ENCODE peak calls at places on chromosome 1, in eight cellular contexts. S is left lung, Z is upper lobe of right lung, B is adrenal gland, V is tibial nerve, J is endothelial cell of umbilical vein, L is Panc1, X is breast epithelium. R is an unnamed sample. For H3K4me1, the result is how much of the 10 kb centered on the place peaks cover.

GRCh38 chr1:229887043-229887822 is 179.8 kb upstream of the GALNT2 start:
- DNase-seq in S (no peak), Z (no peak), B (no peak), V (peak), J (no peak), L (no peak), X (no peak), R (peak)

GRCh38 chr1:203172184-203173115 is 3.2 kb downstream of the MYBPH start:
- DNase-seq in S (peak), Z (peak), B (peak), V (no peak), J (peak), L (peak), X (peak), R (peak)

GRCh38 chr1:30478288-30478687 is 245.1 kb downstream of the MATN1 start:
- DNase-seq in S (no peak), Z (no peak), B (no peak), V (no peak), J (no peak), L (no peak), X (no peak), R (no peak)

GRCh38 chr1:202112864-202113689 is 9.6 kb upstream of the GPR37L1 start:
- DNase-seq in S (peak), Z (no peak), B (peak), V (no peak), J (no peak), L (no peak), X (peak), R (peak)

GRCh38 chr1:234998174-234998741 is 130.4 kb downstream of the TOMM20 start:
- DNase-seq in S (peak), Z (no peak), B (peak), V (no peak), J (peak), L (peak), X (peak), R (no peak)

GRCh38 chr1:19811206-19811851 is 3.8 kb downstream of the RNF186 start:
- DNase-seq in S (peak), Z (peak), B (peak), V (no peak), J (peak), L (no peak), X (no peak), R (peak)

GRCh38 chr1:20069932-20070331 is at the start of gene PLA2G5:
- DNase-seq in S (no peak), Z (no peak), B (peak), V (no peak), J (no peak), L (no peak), X (no peak), R (peak)

GRCh38 chr1:184222561-184223157 is 164.2 kb upstream of the C1orf21 start:
- DNase-seq in S (peak), Z (no peak), B (peak), V (peak), J (peak), L (peak), X (no peak), R (peak)

GRCh38 chr1:194640322-194640721 is 1453.9 kb upstream of the B3GALT2 start:
- DNase-seq in S (no peak), Z (no peak), B (no peak), V (no peak), J (no peak), L (no peak), X (no peak), R (no peak)

GRCh38 chr1:31669433-31669785 is 24.7 kb upstream of the PEF1 start:
- DNase-seq in S (no peak), Z (no peak), B (no peak), V (no peak), J (no peak), L (no peak), X (no peak), R (no peak)

GRCh38 chr1:95286479-95286878 is 52.5 kb downstream of the RWDD3 start:
- DNase-seq in S (no peak), Z (no peak), B (no peak), V (no peak), J (no peak), L (no peak), X (no peak), R (peak)

DNA sequence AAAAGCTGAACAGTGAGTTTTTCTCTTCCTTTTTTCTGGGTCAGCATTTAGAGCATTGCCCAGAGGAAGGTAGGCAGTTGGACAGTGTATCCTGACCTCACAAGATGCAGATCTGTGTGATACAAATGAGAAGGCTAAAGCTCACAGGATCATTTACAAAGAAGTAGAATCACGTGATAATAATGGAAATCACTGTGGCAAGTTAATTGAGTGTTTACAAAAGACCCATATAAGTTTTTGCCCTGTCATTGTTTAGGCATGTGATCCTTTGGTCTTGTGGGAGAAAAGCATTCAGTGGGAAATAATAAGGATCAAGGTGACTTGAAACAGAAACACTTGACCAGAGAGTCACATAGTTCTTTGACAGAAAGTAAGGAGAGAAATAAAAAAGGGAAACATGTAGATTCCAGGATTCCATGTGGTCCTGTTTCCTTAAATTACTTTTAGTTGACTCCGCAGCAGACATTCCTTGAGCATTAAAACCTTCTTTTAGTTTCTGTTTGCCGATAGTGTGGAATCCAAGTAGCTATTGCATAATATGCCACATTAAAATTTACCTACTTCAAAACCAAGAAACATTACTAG is 66.4 kb downstream of the CNST start:
- DNase-seq in S (no peak), Z (no peak), B (no peak), V (no peak), J (peak), L (no peak), X (no peak), R (no peak)
- H3K4me3 ChIP-seq in S (no peak), Z (peak), B (no peak), V (no peak), J (no peak), L (no peak), X (no peak), R (no peak)

GRCh38 chr1:2591233-2591580 is 4.6 kb downstream of the PRXL2B start:
- DNase-seq in S (no peak), Z (no peak), B (no peak), V (no peak), J (no peak), L (no peak), X (no peak), R (no peak)

GRCh38 chr1:2587860-2588571 is 1.4 kb downstream of the PRXL2B start:
- DNase-seq in S (no peak), Z (peak), B (no peak), V (no peak), J (no peak), L (no peak), X (no peak), R (no peak)

GRCh38 chr1:2590233-2591141 is 3.9 kb downstream of the PRXL2B start:
- DNase-seq in S (peak), Z (peak), B (no peak), V (no peak), J (no peak), L (no peak), X (no peak), R (no peak)

GRCh38 chr1:2588661-2589330 is 2.2 kb downstream of the PRXL2B start:
- DNase-seq in S (no peak), Z (peak), B (no peak), V (no peak), J (no peak), L (no peak), X (no peak), R (no peak)

DNA sequence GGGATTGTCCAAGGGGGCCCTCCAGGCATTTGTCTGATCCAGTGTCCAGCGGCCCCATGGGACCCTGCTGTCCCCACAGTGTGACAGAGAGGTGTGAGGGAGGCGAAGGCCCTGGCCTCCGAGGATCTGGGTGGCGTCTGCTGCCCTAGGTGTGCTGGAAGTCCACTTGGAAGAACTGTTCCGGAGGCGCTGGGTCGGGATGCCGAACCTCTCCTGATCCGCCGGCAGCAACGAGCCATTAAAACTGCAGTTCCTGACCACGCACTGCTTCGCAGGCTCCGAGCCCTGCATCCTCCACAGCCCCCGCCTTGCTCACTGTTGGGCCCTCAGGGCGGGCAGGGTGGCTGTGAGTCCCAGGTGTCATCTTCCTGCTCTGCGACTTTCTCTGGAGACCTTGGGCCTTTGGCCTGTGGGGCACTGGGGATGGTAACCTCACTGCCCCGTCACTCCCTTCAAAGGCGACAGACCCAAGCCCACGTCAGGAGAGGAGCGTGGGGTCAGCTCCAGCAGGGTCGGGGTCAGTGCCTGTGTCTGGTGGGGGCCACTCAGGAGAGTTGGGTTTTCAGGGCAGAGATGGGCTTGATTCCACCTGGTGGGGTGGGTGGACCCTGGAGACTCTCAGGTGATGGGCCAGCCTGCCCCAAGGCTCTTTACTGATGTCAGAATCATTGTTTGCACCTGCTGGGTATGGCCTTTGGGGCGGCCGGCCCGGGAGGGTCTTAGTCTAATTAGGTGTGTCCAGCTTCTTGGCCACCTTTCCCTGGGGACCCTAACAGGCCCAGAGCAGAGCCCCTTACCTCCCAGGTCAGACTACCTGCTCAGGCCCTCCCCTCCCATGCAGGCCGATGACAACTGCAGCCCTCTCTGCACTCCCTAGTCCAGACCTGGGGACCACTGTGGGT is 3.0 kb downstream of the PRXL2B start:
- DNase-seq in S (no peak), Z (peak), B (no peak), V (no peak), J (no peak), L (no peak), X (no peak), R (no peak)
- H3K4me1 ChIP-seq in S (under half), Z (under half), B (under half), V (under half), J (under half), L (under half), X (under half), R (under half)

GRCh38 chr1:6170116-6170741 is 9.9 kb downstream of the CHD5 start:
- DNase-seq in S (no peak), Z (no peak), B (no peak), V (no peak), J (no peak), L (no peak), X (no peak), R (no peak)

GRCh38 chr1:6172549-6172948 is 7.6 kb downstream of the CHD5 start:
- DNase-seq in S (no peak), Z (no peak), B (no peak), V (no peak), J (no peak), L (no peak), X (no peak), R (no peak)

GRCh38 chr1:6168947-6169586 is 11.1 kb downstream of the CHD5 start:
- DNase-seq in S (no peak), Z (no peak), B (no peak), V (no peak), J (no peak), L (no peak), X (no peak), R (no peak)

GRCh38 chr1:6170742-6171201 is 9.3 kb downstream of the CHD5 start:
- DNase-seq in S (no peak), Z (no peak), B (no peak), V (no peak), J (no peak), L (no peak), X (no peak), R (no peak)

GRCh38 chr1:6171546-6172124 is 8.5 kb downstream of the CHD5 start:
- DNase-seq in S (no peak), Z (no peak), B (no peak), V (no peak), J (peak), L (no peak), X (no peak), R (no peak)
- TF ChIP-seq CTCF in S (no peak), Z (peak), B (no peak), V (no peak), J (peak), L (peak), X (no peak), R (no peak)

GRCh38 chr1:173507205-173507846 is 30.2 kb downstream of the PRDX6 start:
- DNase-seq in S (no peak), Z (no peak), B (no peak), V (no peak), J (no peak), L (peak), X (no peak), R (no peak)
- H3K4me3 ChIP-seq in S (no peak), Z (no peak), B (no peak), V (no peak), J (no peak), L (no peak), X (no peak), R (no peak)

GRCh38 chr1:27966402-27967105 is 6.8 kb downstream of the XKR8 start:
- DNase-seq in S (no peak), Z (no peak), B (no peak), V (no peak), J (no peak), L (no peak), X (peak), R (no peak)
- H3K4me1 ChIP-seq in S (under half), Z (under half), B (under half), V (under half), J (under half), L (under half), X (under half), R (under half)